ENCODE peak calls at places on chromosome 1, in nine cellular contexts. E, N, C, F, A, R, L, V and J are unnamed samples.

GRCh38 chr1:22143065-22143514 is at the start of gene WNT4:
- DNase-seq in A (peak), V (no peak), N (peak), C (peak), R (no peak), E (no peak), L (peak), F (no peak), J (no peak)

GRCh38 chr1:223456747-223457146 is 63.5 kb downstream of the CCDC185 start:
- DNase-seq in L (no peak), E (no peak), N (no peak), A (no peak), V (no peak), F (no peak), R (no peak), C (no peak), J (no peak)

GRCh38 chr1:163768581-163768980 is 446.8 kb downstream of the NUF2 start:
- DNase-seq in F (no peak), V (no peak), E (no peak), L (no peak), A (no peak), N (no peak), R (peak), C (no peak), J (no peak)

GRCh38 chr1:180116964-180117763 is 37.5 kb upstream of the QSOX1 start:
- DNase-seq in R (no peak), A (peak), F (no peak), N (no peak), C (no peak), E (no peak), L (no peak), V (no peak), J (no peak)

GRCh38 chr1:26288311-26288941 is 8.5 kb downstream of the SH3BGRL3 start:
- DNase-seq in C (no peak), L (peak), N (peak), A (no peak), F (no peak), R (no peak), V (peak), E (no peak), J (no peak)

GRCh38 chr1:58874757-58875755 is 91.2 kb upstream of the JUN start:
- DNase-seq in F (no peak), C (no peak), V (no peak), E (no peak), A (peak), L (no peak), N (peak), R (peak), J (peak)

GRCh38 chr1:50620680-50621329 is 197.6 kb upstream of the DMRTA2 start:
- DNase-seq in E (no peak), F (no peak), V (no peak), C (no peak), A (peak), L (no peak), N (peak), R (peak), J (peak)

GRCh38 chr1:214012418-214012817 is 24.6 kb downstream of the PROX1 start:
- DNase-seq in R (no peak), C (no peak), E (no peak), A (no peak), L (no peak), F (no peak), N (no peak), V (no peak), J (no peak)

GRCh38 chr1:46174448-46175231 is at the start of gene TSPAN1:
- DNase-seq in F (no peak), R (peak), N (no peak), A (no peak), C (no peak), E (no peak), L (no peak), V (no peak), J (no peak)

GRCh38 chr1:12518956-12519707 is 98.9 kb downstream of the DHRS3 start:
- DNase-seq in F (no peak), V (no peak), C (peak), N (peak), R (peak), E (peak), A (peak), L (peak), J (peak)

GRCh38 chr1:158999301-159000069 is 10.2 kb upstream of the IFI16 start:
- DNase-seq in C (peak), N (peak), A (peak), L (no peak), R (peak), V (no peak), E (peak), F (peak), J (peak)

GRCh38 chr1:75136921-75137641 is 2.9 kb downstream of the LHX8 start:
- DNase-seq in R (peak), N (peak), E (no peak), F (no peak), C (no peak), L (no peak), V (no peak), A (no peak), J (no peak)

GRCh38 chr1:38962113-38962512 is 20.5 kb upstream of the RHBDL2 start:
- DNase-seq in F (no peak), L (no peak), V (no peak), N (peak), A (no peak), C (no peak), E (peak), R (peak), J (no peak)

GRCh38 chr1:230863449-230863848 is 4.9 kb downstream of the C1orf198 start:
- DNase-seq in L (no peak), E (no peak), A (peak), R (no peak), C (no peak), F (no peak), N (no peak), V (no peak), J (no peak)

GRCh38 chr1:234755449-234755863 is 145.5 kb upstream of the IRF2BP2 start:
- DNase-seq in N (peak), L (no peak), E (peak), V (no peak), C (no peak), R (peak), F (peak), A (peak), J (no peak)

GRCh38 chr1:180842052-180842451 is 70.6 kb upstream of the KIAA1614 start:
- DNase-seq in N (peak), L (no peak), A (no peak), V (no peak), F (peak), C (no peak), R (peak), E (peak), J (peak)

GRCh38 chr1:8223531-8223930 is 94.4 kb upstream of the SLC45A1 start:
- DNase-seq in V (no peak), A (no peak), C (no peak), F (no peak), E (no peak), L (no peak), R (no peak), N (no peak), J (no peak)

GRCh38 chr1:2547210-2548067 is 8.7 kb upstream of the TNFRSF14 start:
- DNase-seq in L (peak), N (no peak), V (peak), C (no peak), F (no peak), A (no peak), R (no peak), E (no peak), J (no peak)

GRCh38 chr1:29826646-29827045 is 590.3 kb downstream of the PTPRU start:
- DNase-seq in C (no peak), F (no peak), A (no peak), E (no peak), L (no peak), R (no peak), V (no peak), N (no peak), J (no peak)

GRCh38 chr1:64516301-64516700 is 46.4 kb downstream of the CACHD1 start:
- DNase-seq in E (no peak), N (no peak), R (peak), V (no peak), C (no peak), L (no peak), A (no peak), F (no peak), J (no peak)

GRCh38 chr1:174262747-174263241 is 103.5 kb downstream of the RABGAP1L start:
- DNase-seq in L (peak), E (peak), R (peak), N (peak), C (no peak), A (no peak), F (peak), V (peak), J (peak)

DNA sequence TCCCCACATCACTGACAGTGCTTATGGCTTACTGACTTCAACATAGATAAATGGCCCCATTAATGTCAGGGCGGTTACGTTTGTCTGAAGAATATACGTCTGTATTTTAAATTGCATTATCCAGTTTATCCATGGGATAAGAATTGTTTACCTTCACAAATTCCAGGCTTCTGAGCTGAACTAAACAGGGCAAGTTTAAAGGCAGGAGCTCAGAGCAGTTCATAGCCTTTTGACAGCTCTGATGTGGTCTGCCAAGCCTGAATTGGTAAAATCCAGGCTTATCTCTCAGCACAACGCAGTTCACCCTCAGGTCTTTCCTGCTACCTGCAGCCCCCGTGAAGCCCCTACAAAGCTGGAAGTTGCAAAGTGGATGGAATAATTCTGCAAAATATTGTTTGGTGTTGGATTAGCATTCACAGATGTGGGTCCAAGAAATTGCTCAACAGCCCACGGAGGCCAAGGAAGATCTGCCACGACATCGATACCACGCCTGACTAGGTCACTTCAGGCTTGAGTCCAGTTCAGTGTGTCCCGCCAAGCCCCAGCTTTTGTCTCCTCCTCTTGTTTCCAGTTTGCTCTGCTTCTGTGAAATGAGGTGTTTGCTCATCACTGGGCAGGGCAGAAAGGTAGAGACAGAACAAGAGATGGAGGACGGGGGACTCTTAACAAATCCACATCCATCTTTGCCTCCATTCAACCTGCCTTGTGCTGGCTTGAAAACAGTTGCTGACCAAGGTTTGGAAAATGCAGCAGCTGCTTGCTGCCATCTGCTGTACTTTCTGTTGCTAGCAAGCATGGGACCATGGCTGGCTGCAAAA is 79.8 kb upstream of the GREM2 start:
- DNase-seq in N (peak), R (peak), E (peak), A (peak), F (no peak), V (peak), L (peak), C (peak), J (peak)
- TF ChIP-seq CTCF in N (peak), R (peak), E (peak), A (no peak), F (peak), V (peak), L (peak), C (peak), J (peak)

GRCh38 chr1:147515046-147515869 is 26.0 kb upstream of the BCL9 start:
- DNase-seq in A (peak), N (peak), R (peak), F (no peak), V (no peak), C (no peak), E (no peak), L (no peak), J (peak)
- TF ChIP-seq CTCF in A (peak), N (no peak), R (no peak), F (no peak), V (peak), C (no peak), E (no peak), L (no peak), J (no peak)

GRCh38 chr1:186987065-186987464 is 158.3 kb downstream of the PLA2G4A start:
- DNase-seq in N (no peak), A (no peak), F (no peak), C (no peak), R (no peak), V (no peak), L (no peak), E (no peak), J (no peak)

GRCh38 chr1:186983327-186983726 is 154.6 kb downstream of the PLA2G4A start:
- DNase-seq in F (peak), L (no peak), R (peak), A (peak), N (peak), C (no peak), V (no peak), E (peak), J (no peak)

GRCh38 chr1:186984959-186985358 is 156.2 kb downstream of the PLA2G4A start:
- DNase-seq in C (no peak), R (no peak), E (no peak), L (no peak), F (no peak), A (no peak), N (no peak), V (no peak), J (no peak)

GRCh38 chr1:186985889-186986491 is 157.2 kb downstream of the PLA2G4A start:
- DNase-seq in E (peak), R (peak), V (no peak), N (peak), A (peak), L (peak), C (peak), F (peak), J (peak)

DNA sequence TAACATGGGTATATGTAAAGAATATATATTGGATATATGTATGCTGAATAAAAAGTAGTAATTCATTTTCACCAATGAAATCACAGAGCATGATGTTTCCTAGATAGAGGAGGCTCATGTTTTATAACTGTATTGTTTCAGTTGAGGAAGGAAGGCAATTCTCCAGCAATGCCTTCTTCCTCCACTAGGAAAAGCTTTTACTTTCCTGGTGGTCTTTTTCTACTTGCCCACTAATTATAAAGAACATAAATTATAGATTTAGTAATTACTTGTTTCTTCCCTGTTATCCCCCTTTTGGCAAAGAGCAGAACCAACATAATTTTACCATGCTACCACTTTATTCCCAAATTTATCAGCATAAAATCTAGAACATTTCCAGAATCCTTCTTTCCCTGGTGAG is 159.0 kb downstream of the PLA2G4A start:
- DNase-seq in F (no peak), C (no peak), V (no peak), E (no peak), N (no peak), L (no peak), A (no peak), R (no peak), J (no peak)
- TF ChIP-seq CTCF in F (peak), C (peak), V (no peak), E (peak), N (peak), L (no peak), A (no peak), R (peak), J (peak)

DNA sequence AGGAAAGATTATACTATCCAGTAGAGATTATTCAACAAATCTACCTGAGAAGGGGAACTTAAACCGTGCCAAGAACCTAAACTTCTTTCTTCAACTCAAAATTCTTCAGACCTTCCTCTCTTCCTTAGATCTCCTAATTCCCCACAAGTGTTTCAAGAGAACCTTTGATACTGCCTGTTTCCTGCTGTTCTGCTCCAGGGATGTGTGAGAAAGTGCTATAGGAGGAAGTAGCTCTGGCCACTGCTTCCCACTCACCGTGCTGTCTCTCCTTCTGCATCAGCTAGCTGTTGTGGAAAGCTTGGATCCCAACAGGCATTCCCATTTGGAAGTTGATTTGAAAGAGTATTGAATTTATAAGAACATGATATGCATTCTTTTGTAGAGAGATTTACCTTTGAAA is 4.5 kb upstream of the NOS1AP start:
- DNase-seq in A (no peak), E (no peak), F (no peak), R (no peak), L (no peak), V (no peak), N (no peak), C (no peak), J (no peak)
- TF ChIP-seq CTCF in A (no peak), E (no peak), F (no peak), R (no peak), L (no peak), V (no peak), N (no peak), C (no peak), J (no peak)

DNA sequence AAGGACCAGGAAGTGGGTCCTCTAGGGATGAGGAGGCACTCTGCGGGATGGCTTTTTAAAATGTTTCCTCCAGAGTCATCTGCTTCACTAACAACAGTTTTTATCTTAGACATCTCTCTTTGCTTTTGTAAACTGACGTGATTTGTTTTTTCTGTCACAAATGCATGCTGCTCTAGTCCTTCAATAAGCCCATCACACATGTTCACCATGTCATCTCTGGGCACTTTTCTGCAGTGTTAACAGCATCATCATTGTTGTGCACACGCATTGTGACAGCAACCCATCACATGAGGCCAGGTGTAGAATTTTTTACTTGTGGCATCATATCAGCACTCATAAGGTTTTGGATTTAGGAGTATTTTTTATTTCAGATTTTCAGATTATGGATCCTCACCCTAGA is 12.5 kb downstream of the RGS2 start:
- DNase-seq in A (no peak), F (no peak), C (no peak), N (no peak), V (no peak), R (no peak), E (no peak), L (no peak), J (no peak)
- TF ChIP-seq CTCF in A (no peak), F (no peak), C (no peak), N (no peak), V (no peak), R (no peak), E (no peak), L (no peak), J (no peak)

DNA sequence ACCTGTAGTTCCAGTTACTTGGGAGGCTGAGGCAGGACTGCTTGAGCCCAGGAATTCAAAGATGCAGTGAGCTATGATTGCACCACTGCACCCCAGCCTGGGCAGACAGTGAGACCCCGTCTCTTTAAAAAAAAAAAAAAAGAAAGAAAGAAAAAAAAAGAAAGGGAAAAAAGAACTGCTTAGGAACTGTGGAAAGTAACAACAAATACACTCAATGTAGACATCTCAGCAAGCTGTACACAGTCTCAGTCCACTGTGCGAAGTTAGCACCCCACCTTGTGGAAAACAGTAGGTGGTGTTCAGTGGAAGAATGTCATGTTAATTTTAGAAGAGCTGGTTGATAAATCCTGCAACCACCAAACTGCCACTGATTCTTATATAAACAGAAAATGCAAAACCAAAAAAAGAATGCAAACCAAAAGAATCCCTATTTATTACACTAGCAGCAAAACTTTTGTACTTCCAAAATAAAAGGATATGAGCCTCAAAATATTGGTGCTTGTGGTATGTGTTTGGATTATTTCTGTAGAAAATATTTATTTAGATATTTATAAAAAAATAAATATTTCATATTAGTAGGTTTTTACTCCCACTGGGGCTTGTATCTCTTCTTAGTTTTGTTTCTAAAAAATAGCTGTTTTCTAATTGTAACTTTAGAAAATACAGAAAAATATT is 31.1 kb downstream of the ALG14 start:
- DNase-seq in V (peak), A (peak), C (peak), L (peak), N (peak), E (peak), F (peak), R (peak), J (peak)
- TF ChIP-seq CTCF in V (peak), A (peak), C (peak), L (peak), N (peak), E (peak), F (peak), R (peak), J (peak)

DNA sequence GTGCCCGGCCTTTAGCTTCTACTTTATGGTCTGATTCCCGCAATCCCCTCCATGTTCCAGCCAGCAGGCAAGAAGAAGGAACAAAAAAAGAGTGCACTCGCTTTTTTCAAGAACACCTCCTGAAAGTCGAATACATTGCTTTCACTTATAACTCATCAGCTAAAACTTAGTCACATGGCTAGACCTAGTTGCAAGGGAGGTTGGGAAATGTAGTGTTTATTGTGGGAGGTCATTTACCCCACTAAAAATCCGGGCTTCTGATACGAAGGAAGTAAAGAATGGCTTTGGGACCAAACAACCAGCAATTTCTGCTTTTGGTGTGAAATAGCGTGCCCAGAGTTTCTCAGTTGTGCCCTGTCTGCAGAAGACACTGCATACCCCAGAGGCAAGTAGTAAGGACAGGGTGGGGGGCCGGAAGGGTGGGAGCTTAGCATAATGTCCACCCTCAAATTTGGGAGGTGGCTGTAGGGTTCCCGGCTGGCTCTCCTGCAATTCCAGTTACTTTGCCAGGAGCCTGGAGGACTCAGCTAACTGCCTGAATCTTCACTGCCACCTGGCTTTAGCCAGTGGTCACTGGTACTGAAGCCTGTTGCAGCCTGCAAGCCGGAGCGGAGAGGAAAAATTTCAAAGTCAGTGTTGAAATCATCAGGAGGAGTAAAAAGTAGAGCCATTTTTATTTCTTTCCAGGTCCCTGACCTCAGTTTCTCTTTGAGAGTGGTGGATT is 57.7 kb upstream of the F3 start:
- DNase-seq in F (no peak), N (no peak), L (no peak), C (no peak), R (peak), A (peak), V (no peak), E (no peak), J (no peak)
- TF ChIP-seq CTCF in F (peak), N (peak), L (no peak), C (no peak), R (peak), A (peak), V (no peak), E (peak), J (peak)